ENCODE peak calls at places on chromosomes 5 and 9, in six cellular contexts. One of them, this sample, is unnamed.

GRCh38 chr5:165624547-165624946 is 2119.1 kb downstream of the MAT2B start:
- DNase-seq in Peyer's patch: no peak
- DNase-seq in stimulated activated naive B cell treated with anti-CD40 and anti-IgM and Interleukin-4, amounts not matched to agents 10 μg/mL and 1 μg/mL and 100 μg/mL, for 72 hours: no peak
- DNase-seq in transverse colon: no peak
- DNase-seq in heart right ventricle: no peak
- DNase-seq in SW480: no peak
- DNase-seq in this sample: no peak

GRCh38 chr9:128051932-128052734 is 15.0 kb downstream of the NAIF1 start:
- DNase-seq in heart right ventricle: no peak
- DNase-seq in SW480: peak
- DNase-seq in stimulated activated naive B cell treated with anti-CD40 and anti-IgM and Interleukin-4, amounts not matched to agents 10 μg/mL and 1 μg/mL and 100 μg/mL, for 72 hours: no peak
- DNase-seq in transverse colon: peak
- DNase-seq in Peyer's patch: peak
- DNase-seq in this sample: peak

GRCh38 chr9:137853392-137853995 is 24.1 kb upstream of the CACNA1B start:
- DNase-seq in Peyer's patch: no peak
- DNase-seq in SW480: no peak
- DNase-seq in transverse colon: no peak
- DNase-seq in heart right ventricle: no peak
- DNase-seq in stimulated activated naive B cell treated with anti-CD40 and anti-IgM and Interleukin-4, amounts not matched to agents 10 μg/mL and 1 μg/mL and 100 μg/mL, for 72 hours: no peak
- DNase-seq in this sample: no peak

GRCh38 chr9:78430387-78430786 is 133.5 kb downstream of the PSAT1 start:
- DNase-seq in heart right ventricle: no peak
- DNase-seq in SW480: no peak
- DNase-seq in transverse colon: no peak
- DNase-seq in stimulated activated naive B cell treated with anti-CD40 and anti-IgM and Interleukin-4, amounts not matched to agents 10 μg/mL and 1 μg/mL and 100 μg/mL, for 72 hours: no peak
- DNase-seq in Peyer's patch: no peak
- DNase-seq in this sample: no peak

GRCh38 chr5:121315786-121316185 is 535.9 kb upstream of the FTMT start:
- DNase-seq in stimulated activated naive B cell treated with anti-CD40 and anti-IgM and Interleukin-4, amounts not matched to agents 10 μg/mL and 1 μg/mL and 100 μg/mL, for 72 hours: no peak
- DNase-seq in Peyer's patch: no peak
- DNase-seq in transverse colon: no peak
- DNase-seq in heart right ventricle: no peak
- DNase-seq in SW480: no peak
- DNase-seq in this sample: no peak

GRCh38 chr5:135568241-135568640 is 10.6 kb downstream of the CXCL14 start:
- DNase-seq in stimulated activated naive B cell treated with anti-CD40 and anti-IgM and Interleukin-4, amounts not matched to agents 10 μg/mL and 1 μg/mL and 100 μg/mL, for 72 hours: no peak
- DNase-seq in transverse colon: no peak
- DNase-seq in Peyer's patch: no peak
- DNase-seq in heart right ventricle: no peak
- DNase-seq in SW480: no peak
- DNase-seq in this sample: no peak

GRCh38 chr5:119386945-119387344 is 31.1 kb downstream of the TNFAIP8 start:
- DNase-seq in Peyer's patch: no peak
- DNase-seq in stimulated activated naive B cell treated with anti-CD40 and anti-IgM and Interleukin-4, amounts not matched to agents 10 μg/mL and 1 μg/mL and 100 μg/mL, for 72 hours: no peak
- DNase-seq in heart right ventricle: no peak
- DNase-seq in SW480: no peak
- DNase-seq in transverse colon: no peak
- DNase-seq in this sample: no peak

GRCh38 chr9:6761306-6761705 is 3.5 kb downstream of the KDM4C start:
- DNase-seq in SW480: no peak
- DNase-seq in stimulated activated naive B cell treated with anti-CD40 and anti-IgM and Interleukin-4, amounts not matched to agents 10 μg/mL and 1 μg/mL and 100 μg/mL, for 72 hours: no peak
- DNase-seq in Peyer's patch: no peak
- DNase-seq in transverse colon: no peak
- DNase-seq in heart right ventricle: no peak
- DNase-seq in this sample: no peak

GRCh38 chr5:137666109-137666850 is 69.6 kb downstream of the KLHL3 start:
- DNase-seq in stimulated activated naive B cell treated with anti-CD40 and anti-IgM and Interleukin-4, amounts not matched to agents 10 μg/mL and 1 μg/mL and 100 μg/mL, for 72 hours: peak
- DNase-seq in SW480: peak
- DNase-seq in heart right ventricle: no peak
- DNase-seq in transverse colon: no peak
- DNase-seq in Peyer's patch: no peak
- DNase-seq in this sample: no peak

This sample was measured in colonic mucosa.